ENCODE peak calls at places on chromosomes 6 and 20, in nine cellular contexts. I is A673; K is suprapubic skin; G is iPS DF 6.9; F is PC-9; A is esophagus muscularis mucosa; U is psoas muscle; O is CD4-positive, alpha-beta memory T cell; Y is body of pancreas. C is an unnamed sample. For H3K36me3, the result is how much of the 10 kb centered on the place peaks cover.

GRCh38 chr20:51802170-51802745 is at the start of gene SALL4:
- DNase-seq in F (no peak), K (no peak), O (no peak), A (no peak), U (no peak), Y (peak), G (peak), I (peak), C (no peak)

GRCh38 chr6:15207923-15208322 is 37.9 kb upstream of the JARID2 start:
- DNase-seq in Y (no peak), A (no peak), G (peak), F (no peak), K (no peak), I (no peak), O (no peak), U (no peak), C (no peak)

GRCh38 chr6:84016029-84016428 is 17.5 kb upstream of the MRAP2 start:
- DNase-seq in U (no peak), G (no peak), A (no peak), Y (no peak), K (no peak), I (no peak), F (no peak), O (no peak), C (no peak)

GRCh38 chr6:137661601-137662000 is 167.4 kb upstream of the OLIG3 start:
- DNase-seq in U (no peak), A (no peak), I (peak), Y (peak), O (peak), F (no peak), G (peak), K (no peak), C (peak)

GRCh38 chr6:74626288-74626687 is 579.6 kb downstream of the COL12A1 start:
- DNase-seq in O (no peak), K (no peak), F (no peak), U (no peak), G (no peak), A (no peak), Y (no peak), I (no peak), C (no peak)

GRCh38 chr6:37496951-37497885 is 2.5 kb downstream of the CCDC167 start:
- DNase-seq in U (no peak), K (no peak), I (no peak), Y (no peak), F (no peak), O (no peak), G (no peak), A (no peak), C (no peak)

GRCh38 chr6:118912646-118913045 is 18.7 kb downstream of the ASF1A start:
- DNase-seq in K (no peak), U (no peak), F (no peak), I (peak), A (no peak), O (no peak), Y (no peak), G (no peak), C (no peak)

GRCh38 chr6:36947570-36948351 is 6.8 kb upstream of the PI16 start:
- DNase-seq in F (no peak), U (no peak), G (no peak), K (peak), I (no peak), O (peak), Y (no peak), A (no peak), C (no peak)

GRCh38 chr6:45001663-45002062 is 326.5 kb upstream of the RUNX2 start:
- DNase-seq in A (no peak), F (no peak), Y (no peak), G (no peak), U (no peak), K (no peak), I (no peak), O (no peak), C (no peak)

GRCh38 chr6:33823806-33824205 is 20.0 kb upstream of the MLN start:
- DNase-seq in I (no peak), O (no peak), F (no peak), K (no peak), Y (no peak), A (no peak), U (no peak), G (no peak), C (no peak)

GRCh38 chr20:59646487-59646886 is 42.1 kb downstream of the PHACTR3 start:
- DNase-seq in U (no peak), G (no peak), Y (no peak), O (no peak), I (no peak), K (no peak), A (peak), F (no peak), C (no peak)

GRCh38 chr6:90217621-90218496 is 78.8 kb downstream of the BACH2 start:
- DNase-seq in U (no peak), K (no peak), F (no peak), A (peak), G (no peak), I (no peak), Y (peak), O (no peak), C (peak)

GRCh38 chr6:52868240-52868639 is 27.6 kb upstream of the GSTA5 start:
- DNase-seq in K (no peak), I (no peak), F (no peak), U (no peak), Y (no peak), A (no peak), O (no peak), G (no peak), C (no peak)

GRCh38 chr6:110999634-111000270 is 17.9 kb downstream of the RPF2 start:
- DNase-seq in F (no peak), O (peak), Y (no peak), I (peak), U (no peak), A (no peak), K (no peak), G (no peak), C (no peak)

GRCh38 chr6:48615041-48615440 is 504.0 kb upstream of the PTCHD4 start:
- DNase-seq in G (no peak), A (no peak), F (no peak), O (no peak), I (peak), Y (no peak), K (no peak), U (no peak), C (no peak)

GRCh38 chr6:27592107-27592480 is 119.2 kb upstream of the ZNF184 start:
- DNase-seq in K (no peak), O (no peak), Y (no peak), A (no peak), G (no peak), F (peak), I (peak), U (no peak), C (no peak)

GRCh38 chr6:10412165-10412947 is 2.5 kb downstream of the TFAP2A start:
- DNase-seq in I (peak), F (peak), G (no peak), Y (no peak), O (peak), A (no peak), U (no peak), K (no peak), C (peak)

GRCh38 chr20:7269452-7269851 is 502.0 kb downstream of the BMP2 start:
- DNase-seq in O (no peak), U (no peak), Y (no peak), F (no peak), A (no peak), I (no peak), G (no peak), K (no peak), C (no peak)

GRCh38 chr6:152984387-152984872 is 1.6 kb upstream of the FBXO5 start:
- DNase-seq in I (no peak), A (no peak), K (no peak), G (no peak), F (no peak), O (no peak), Y (no peak), U (no peak), C (no peak)

GRCh38 chr6:37904590-37904989 is 85.1 kb downstream of the ZFAND3 start:
- DNase-seq in O (no peak), A (no peak), U (no peak), F (no peak), K (no peak), I (no peak), Y (no peak), G (no peak), C (no peak)

GRCh38 chr6:170073846-170074245 is 217.0 kb downstream of the DLL1 start:
- DNase-seq in K (peak), U (no peak), A (no peak), I (no peak), O (no peak), G (no peak), F (no peak), Y (no peak), C (peak)

GRCh38 chr6:41428995-41429417 is 93.6 kb downstream of the NCR2 start:
- DNase-seq in K (no peak), I (no peak), U (peak), A (no peak), Y (no peak), O (no peak), G (no peak), F (no peak), C (peak)

GRCh38 chr20:8401491-8401890 is 269.4 kb downstream of the PLCB1 start:
- DNase-seq in F (no peak), Y (no peak), O (no peak), U (no peak), A (no peak), G (no peak), I (no peak), K (no peak), C (no peak)

GRCh38 chr6:143694560-143694959 is 16.8 kb downstream of the PHACTR2 start:
- DNase-seq in A (no peak), K (no peak), Y (no peak), G (no peak), I (no peak), U (no peak), O (no peak), F (no peak), C (no peak)

GRCh38 chr6:163985710-163986109 is 571.2 kb downstream of the QKI start:
- DNase-seq in F (no peak), U (no peak), I (no peak), K (no peak), Y (no peak), G (no peak), A (peak), O (no peak), C (no peak)

GRCh38 chr6:167244064-167244949 is 46.8 kb upstream of the UNC93A start:
- DNase-seq in G (no peak), I (peak), K (no peak), F (no peak), O (no peak), U (no peak), Y (no peak), A (no peak), C (no peak)

GRCh38 chr20:53763707-53764415 is 170.2 kb upstream of the ZNF217 start:
- DNase-seq in I (peak), Y (peak), A (no peak), F (no peak), K (no peak), O (no peak), U (no peak), G (peak), C (no peak)

GRCh38 chr20:62246431-62246830 is 8.1 kb downstream of the OSBPL2 start:
- DNase-seq in K (no peak), G (no peak), Y (no peak), I (no peak), A (no peak), O (no peak), U (no peak), F (no peak), C (no peak)

GRCh38 chr6:16474834-16475781 is 236.7 kb downstream of the GMPR start:
- DNase-seq in A (no peak), U (no peak), G (no peak), Y (no peak), F (no peak), O (peak), I (no peak), K (no peak), C (no peak)

GRCh38 chr6:159871911-159872310 is 18.9 kb upstream of the MAS1 start:
- DNase-seq in I (no peak), O (no peak), F (no peak), K (no peak), U (no peak), Y (no peak), A (no peak), G (no peak), C (no peak)

GRCh38 chr6:37576336-37576737 is 76.6 kb upstream of the CCDC167 start:
- DNase-seq in Y (no peak), F (peak), O (no peak), U (no peak), G (no peak), K (no peak), I (no peak), A (no peak), C (no peak)

GRCh38 chr6:31466466-31466865 is 31.5 kb upstream of the MICB start:
- DNase-seq in Y (no peak), A (peak), U (no peak), F (no peak), G (no peak), O (no peak), I (no peak), K (no peak), C (no peak)

GRCh38 chr6:31462964-31463940 is 34.7 kb upstream of the MICB start:
- DNase-seq in Y (peak), K (peak), F (peak), G (peak), I (peak), O (peak), U (peak), A (peak), C (peak)

GRCh38 chr6:31465185-31465536 is 32.8 kb upstream of the MICB start:
- DNase-seq in U (no peak), A (peak), O (no peak), K (no peak), G (no peak), I (no peak), F (no peak), Y (no peak), C (no peak)

GRCh38 chr6:31465718-31466117 is 32.2 kb upstream of the MICB start:
- DNase-seq in O (no peak), K (no peak), Y (no peak), F (no peak), I (no peak), U (no peak), A (no peak), G (no peak), C (no peak)

DNA sequence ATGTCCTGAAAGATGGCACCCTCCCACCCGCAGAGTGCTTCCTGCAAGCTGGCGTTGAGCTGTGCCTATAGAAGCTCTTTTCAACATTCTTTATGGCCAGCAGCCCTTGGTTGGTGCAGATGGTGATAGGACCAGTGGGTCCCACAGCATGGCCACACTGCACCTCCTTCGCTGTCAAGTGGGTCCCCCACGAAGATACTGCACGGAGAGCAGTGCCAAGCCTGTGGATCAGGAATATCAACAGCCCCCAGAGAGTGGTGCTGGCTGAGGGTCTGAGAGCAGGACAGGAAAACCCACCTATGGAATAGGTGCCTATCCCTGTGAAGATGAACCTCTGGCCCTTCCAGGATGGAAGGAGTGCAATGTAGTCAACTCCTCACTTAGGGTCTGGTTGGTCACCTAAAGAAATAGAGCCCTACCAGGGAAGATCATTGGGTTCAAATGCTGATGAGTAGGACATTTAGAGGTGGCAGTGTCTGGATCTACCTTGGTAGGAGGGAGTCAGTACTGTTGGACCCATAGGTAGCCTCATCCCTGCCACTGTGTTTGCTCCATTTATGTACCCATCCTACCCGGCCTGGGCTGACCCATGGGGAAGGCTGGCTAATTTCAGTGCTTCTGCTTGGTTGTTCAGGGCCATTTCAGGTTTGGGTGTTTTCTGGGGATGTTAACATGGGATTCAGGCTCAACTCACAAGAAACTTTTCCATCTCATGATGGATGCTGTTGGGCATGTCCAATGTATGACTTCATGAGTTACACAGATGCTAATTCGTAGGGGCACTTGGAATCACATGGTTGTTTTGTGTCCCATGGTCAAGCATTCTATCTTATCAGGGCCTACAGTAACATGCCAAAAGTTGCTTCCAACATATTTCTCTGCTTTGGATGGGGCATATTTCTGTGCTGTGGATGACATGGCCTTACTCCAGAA is 33.4 kb upstream of the MICB start:
- DNase-seq in K (no peak), F (no peak), O (no peak), U (no peak), A (peak), Y (no peak), I (no peak), G (no peak), C (no peak)
- H3K4me3 ChIP-seq in K (peak), F (no peak), O (peak), U (peak), A (peak), Y (no peak), I (no peak), G (no peak), C (peak)

DNA sequence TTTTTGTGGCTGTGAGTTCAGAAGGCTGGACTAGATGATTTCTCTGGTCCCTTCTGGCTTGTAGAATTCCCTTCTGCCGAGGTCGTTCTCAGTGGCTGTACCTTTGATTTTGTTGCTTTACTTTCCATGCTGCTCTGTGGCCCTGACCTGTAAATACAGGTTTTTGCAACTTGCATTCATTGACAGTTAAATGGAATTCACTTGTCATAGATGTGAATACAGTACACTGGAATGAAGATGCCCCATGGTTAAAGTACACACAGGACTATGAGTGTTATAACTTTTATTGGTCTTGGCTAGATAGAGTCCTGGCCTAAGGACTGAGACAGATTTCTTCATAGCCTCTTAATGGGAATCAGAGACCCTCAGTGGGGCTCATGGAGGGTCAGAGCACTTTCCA is 12.9 kb upstream of the EFCAB8 start:
- DNase-seq in K (no peak), O (no peak), F (no peak), I (no peak), A (no peak), G (no peak), U (no peak), Y (no peak), C (no peak)
- H3K36me3 ChIP-seq in K (half or more), O (under half), F (under half), I (half or more), A (half or more), G (under half), U (under half), Y (under half), C (under half)

GRCh38 chr20:57707849-57708693 is 1.7 kb downstream of the PMEPA1 start:
- DNase-seq in A (no peak), I (no peak), K (no peak), F (no peak), G (no peak), O (peak), U (no peak), Y (no peak), C (no peak)
- H3K4me3 ChIP-seq in A (peak), I (peak), K (peak), F (peak), G (peak), O (no peak), U (peak), Y (no peak), C (peak)

DNA sequence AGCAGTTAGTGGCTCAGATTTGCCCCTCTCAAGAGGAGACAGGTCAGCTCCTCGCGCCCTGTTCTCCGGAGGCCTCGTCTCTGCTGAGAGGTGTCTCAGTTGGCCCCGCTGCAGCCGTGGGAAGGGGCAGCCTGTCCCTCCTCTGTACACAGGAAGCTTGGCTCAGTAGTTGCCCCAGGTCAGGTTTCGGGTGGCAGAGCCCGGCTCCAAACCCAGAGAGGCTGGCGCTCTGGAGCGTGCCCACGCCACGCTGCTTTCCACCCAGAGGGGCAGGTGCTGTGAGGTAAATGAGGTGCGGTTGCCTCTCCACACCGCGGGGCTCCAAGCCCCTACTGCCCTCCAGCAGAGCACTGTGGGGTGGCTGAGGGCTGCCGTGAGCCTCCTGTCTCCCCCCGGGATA is 16.0 kb downstream of the DYNLT1 start:
- DNase-seq in G (no peak), Y (no peak), A (peak), K (no peak), I (no peak), U (no peak), O (no peak), F (no peak), C (peak)
- H3K36me3 ChIP-seq in G (under half), Y (under half), A (half or more), K (half or more), I (under half), U (under half), O (half or more), F (under half), C (half or more)

GRCh38 chr20:622161-622560 is 12.1 kb upstream of the TCF15 start:
- DNase-seq in K (no peak), G (no peak), O (no peak), F (no peak), Y (no peak), A (no peak), I (no peak), U (no peak), C (no peak)

GRCh38 chr20:618980-619379 is 8.9 kb upstream of the TCF15 start:
- DNase-seq in F (no peak), G (no peak), A (no peak), K (no peak), O (no peak), U (no peak), I (no peak), Y (no peak), C (no peak)

GRCh38 chr20:621115-621756 is 11.1 kb upstream of the TCF15 start:
- DNase-seq in U (no peak), O (no peak), A (no peak), I (no peak), K (no peak), G (no peak), F (no peak), Y (no peak), C (no peak)

GRCh38 chr20:615494-615893 is 5.4 kb upstream of the TCF15 start:
- DNase-seq in U (no peak), A (no peak), F (no peak), O (no peak), Y (no peak), G (no peak), K (no peak), I (no peak), C (no peak)

DNA sequence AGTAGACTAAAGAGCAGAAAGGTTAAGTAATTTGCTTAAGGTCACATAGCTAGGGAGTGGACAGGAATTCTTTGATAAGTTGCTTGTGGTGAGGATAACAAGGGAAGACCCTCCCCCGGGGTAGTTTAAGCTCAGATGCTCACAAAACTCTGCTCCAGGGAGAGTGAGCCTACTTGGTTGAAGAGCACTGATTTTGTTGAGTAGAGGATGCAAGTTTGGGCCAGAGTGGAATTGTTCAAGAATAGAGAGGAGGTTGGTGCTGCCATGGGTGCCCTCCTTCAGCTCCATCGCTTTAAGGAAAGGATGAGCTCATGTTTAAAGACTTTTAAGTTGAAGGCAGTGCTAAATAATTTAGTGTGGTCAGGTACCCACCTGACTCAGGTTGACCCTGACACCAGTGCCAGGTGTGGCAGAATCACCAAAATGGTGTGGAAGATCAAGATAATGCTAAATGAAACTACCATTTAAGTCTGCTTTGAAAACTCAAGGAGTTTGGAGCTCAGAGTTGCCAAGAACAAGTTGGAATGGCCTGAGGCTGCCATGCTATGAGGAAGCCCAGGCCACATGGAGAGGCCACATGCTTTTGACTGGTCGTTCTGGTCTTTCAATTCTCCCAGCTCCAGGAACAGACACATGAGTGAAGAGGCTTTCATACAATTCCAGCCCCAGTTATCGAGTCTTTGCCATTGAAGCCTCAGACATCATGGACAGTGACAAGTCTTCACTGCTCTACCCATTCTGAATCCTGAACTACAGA is 8.0 kb upstream of the TCF15 start:
- DNase-seq in O (no peak), A (no peak), I (no peak), K (no peak), U (no peak), G (no peak), F (no peak), Y (no peak), C (no peak)
- H3K4me3 ChIP-seq in O (no peak), A (no peak), I (no peak), K (no peak), U (no peak), G (no peak), F (no peak), Y (no peak), C (no peak)